ENCODE peak calls at places on chromosomes 16 and 17, in six cellular contexts. T, P, M, U, N and C are unnamed samples.

GRCh38 chr17:77129568-77130301 is 11.0 kb upstream of the SEC14L1 start:
- DNase-seq in T (no peak), P (no peak), M (no peak), U (no peak), N (no peak), C (no peak)

GRCh38 chr16:89026121-89026612 is 49.2 kb upstream of the CBFA2T3 start:
- DNase-seq in T (no peak), P (no peak), M (no peak), U (no peak), N (no peak), C (no peak)

GRCh38 chr17:55518549-55518948 is 7.3 kb upstream of the SMIM36 start:
- DNase-seq in T (no peak), P (no peak), M (no peak), U (no peak), N (no peak), C (no peak)

GRCh38 chr16:53775821-53776431 is 72.0 kb downstream of the FTO start:
- DNase-seq in T (peak; percentile 90), P (peak; percentile 38), M (peak; percentile 38), U (peak; percentile 14), N (no peak), C (no peak)

GRCh38 chr16:88464447-88465318 is 11.6 kb downstream of the ZFPM1 start:
- DNase-seq in T (no peak), P (no peak), M (no peak), U (no peak), N (no peak), C (no peak)

GRCh38 chr17:53088501-53088900 is 734.2 kb upstream of the KIF2B start:
- DNase-seq in T (no peak), P (no peak), M (no peak), U (no peak), N (no peak), C (no peak)

GRCh38 chr17:34166394-34166793 is 88.7 kb upstream of the CCL2 start:
- DNase-seq in T (no peak), P (no peak), M (no peak), U (no peak), N (no peak), C (peak; percentile 63)

GRCh38 chr16:8523932-8524331 is 66.4 kb downstream of the TMEM114 start:
- DNase-seq in T (no peak), P (no peak), M (no peak), U (no peak), N (no peak), C (no peak)

GRCh38 chr16:85838381-85838780 is 38.9 kb downstream of the COX4I1 start:
- DNase-seq in T (no peak), P (no peak), M (no peak), U (no peak), N (no peak), C (no peak)

GRCh38 chr17:43823350-43824084 is 9.4 kb downstream of the MPP3 start:
- DNase-seq in T (no peak), P (peak; percentile 30), M (no peak), U (peak; percentile 58), N (no peak), C (no peak)

GRCh38 chr17:72421128-72422092 is 300.6 kb downstream of the SOX9 start:
- DNase-seq in T (peak; percentile 74), P (peak; percentile 75), M (no peak), U (no peak), N (no peak), C (no peak)

GRCh38 chr16:28879261-28879840 is 1.1 kb downstream of the ATP2A1 start:
- DNase-seq in T (no peak), P (no peak), M (no peak), U (no peak), N (no peak), C (peak; percentile 62)

GRCh38 chr16:79995315-79995714 is 394.8 kb upstream of the MAF start:
- DNase-seq in T (no peak), P (no peak), M (no peak), U (no peak), N (no peak), C (no peak)

GRCh38 chr16:79993810-79994209 is 393.3 kb upstream of the MAF start:
- DNase-seq in T (no peak), P (peak; percentile 38), M (no peak), U (no peak), N (no peak), C (no peak)

GRCh38 chr16:79998143-79998542 is 397.6 kb upstream of the MAF start:
- DNase-seq in T (no peak), P (no peak), M (no peak), U (no peak), N (no peak), C (no peak)

GRCh38 chr16:79994413-79994812 is 393.9 kb upstream of the MAF start:
- DNase-seq in T (no peak), P (no peak), M (no peak), U (no peak), N (no peak), C (no peak)

DNA sequence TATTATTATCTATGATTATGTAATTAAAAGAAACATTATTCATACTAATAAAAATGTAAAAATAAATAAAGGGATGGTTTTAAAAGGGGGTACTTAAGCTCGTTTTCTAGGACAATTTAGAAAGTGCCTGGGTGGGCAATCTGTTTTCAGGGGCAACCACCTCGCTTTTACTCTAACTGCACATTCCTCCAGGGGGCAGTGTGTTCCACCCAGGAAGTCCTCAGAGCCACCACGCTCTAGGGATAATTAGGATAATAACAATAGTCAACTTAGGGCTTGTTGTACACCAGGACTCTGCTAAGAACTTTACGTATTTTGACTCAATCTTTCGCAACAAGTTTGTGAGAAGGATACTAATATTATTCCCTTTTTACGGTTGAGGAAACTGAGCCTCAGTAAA is 396.7 kb upstream of the MAF start:
- DNase-seq in T (no peak), P (peak; percentile 28), M (no peak), U (no peak), N (no peak), C (peak; percentile 26)
- TF ChIP-seq CTCF in T (peak; percentile 63), P (no peak), M (no peak), U (no peak), N (peak; percentile 22), C (peak; percentile 58)

DNA sequence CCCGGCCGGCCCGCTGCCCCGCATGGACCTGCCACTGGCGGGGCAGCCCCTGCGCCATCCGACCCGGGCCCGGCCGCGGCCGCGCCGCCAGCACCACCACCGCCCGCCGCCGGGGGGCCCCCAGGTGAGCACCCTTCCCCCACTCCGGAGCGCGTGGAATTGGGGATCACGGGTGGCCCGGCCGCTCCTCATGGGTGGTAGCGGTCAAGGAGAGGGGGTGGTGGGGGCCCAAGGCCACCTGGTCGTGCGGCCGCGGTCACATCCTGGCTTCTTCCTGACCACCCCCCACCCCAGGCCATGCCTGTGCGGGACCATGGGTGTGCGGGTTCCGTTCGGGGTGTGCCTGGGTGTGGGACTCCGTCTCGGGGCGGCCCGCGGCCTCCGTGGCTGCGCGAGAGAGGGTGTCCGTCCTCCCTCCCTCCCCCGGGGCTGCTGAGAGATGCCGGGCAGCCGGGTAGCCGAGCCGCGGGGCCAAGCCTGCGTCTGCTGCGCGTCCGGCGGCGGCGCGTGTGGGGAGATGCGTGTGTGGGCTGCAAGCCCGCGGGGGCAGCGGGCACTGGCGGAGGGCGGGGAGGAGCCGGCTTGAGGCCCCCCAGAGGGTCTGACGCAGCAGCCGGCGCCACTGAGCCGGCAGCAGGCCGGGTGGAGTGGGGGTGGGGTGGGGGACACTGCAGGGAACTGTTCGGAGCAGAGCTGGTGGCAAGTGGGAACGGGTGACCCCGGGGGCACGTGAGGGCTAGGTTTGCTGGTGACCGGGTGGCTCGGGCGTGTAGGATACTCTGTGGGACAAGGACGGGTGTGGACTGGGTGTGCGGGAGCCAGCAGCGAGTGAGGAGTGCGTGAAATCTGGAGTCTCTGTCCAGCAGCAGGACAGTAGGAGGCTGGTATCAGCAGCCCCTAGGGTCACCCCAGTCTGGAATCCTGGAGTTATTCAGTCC is 6.7 kb downstream of the ACD start:
- DNase-seq in T (no peak), P (no peak), M (no peak), U (peak; percentile 18), N (no peak), C (peak; percentile 62)
- TF ChIP-seq CTCF in T (no peak), P (no peak), M (no peak), U (no peak), N (no peak), C (peak; percentile 82)

DNA sequence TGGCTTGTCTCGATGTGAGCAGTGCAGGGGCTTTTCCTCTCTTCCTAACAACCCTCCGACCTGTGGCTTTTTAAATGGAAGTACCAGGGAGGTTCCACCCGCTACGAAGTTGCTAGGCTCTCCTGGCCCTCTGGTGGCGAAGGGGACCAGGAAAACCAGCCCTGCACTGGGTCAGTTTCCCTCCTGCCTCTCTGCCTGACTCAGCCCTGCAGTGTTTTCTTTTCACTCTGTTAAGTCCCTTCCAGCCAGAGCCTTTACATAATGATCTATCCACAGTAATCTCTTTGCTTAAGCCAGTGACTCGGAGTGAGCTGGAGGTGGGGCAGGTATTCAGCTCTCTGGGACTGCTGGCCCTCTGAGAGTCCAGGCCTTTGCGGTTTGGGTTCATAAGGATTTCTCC is 331.3 kb upstream of the EEF2KMT start:
- DNase-seq in T (no peak), P (peak; percentile 54), M (no peak), U (no peak), N (no peak), C (peak; percentile 33)
- TF ChIP-seq CTCF in T (no peak), P (no peak), M (no peak), U (no peak), N (no peak), C (no peak)

DNA sequence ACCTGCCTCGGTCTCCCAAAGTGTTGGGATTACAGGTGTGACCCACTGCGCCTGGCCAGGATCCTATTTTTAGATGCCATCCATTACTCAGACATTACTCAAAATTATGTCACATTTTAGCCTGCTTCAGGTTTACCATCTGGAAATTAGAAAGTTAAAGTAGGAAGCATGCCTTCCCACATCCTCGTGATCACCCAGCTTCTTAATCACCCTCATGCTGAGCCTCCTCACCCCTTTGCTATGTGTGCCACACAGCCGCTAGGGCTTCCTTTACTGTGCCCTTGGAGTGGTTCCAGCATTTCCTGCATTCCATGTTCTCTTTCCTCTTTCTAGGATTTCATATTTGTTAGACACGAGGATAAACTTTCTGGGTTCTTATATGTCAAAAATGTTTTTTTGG is 9.3 kb downstream of the ADORA2B start:
- DNase-seq in T (peak; percentile 54), P (no peak), M (no peak), U (no peak), N (no peak), C (no peak)
- TF ChIP-seq CTCF in T (no peak), P (no peak), M (no peak), U (no peak), N (no peak), C (no peak)

DNA sequence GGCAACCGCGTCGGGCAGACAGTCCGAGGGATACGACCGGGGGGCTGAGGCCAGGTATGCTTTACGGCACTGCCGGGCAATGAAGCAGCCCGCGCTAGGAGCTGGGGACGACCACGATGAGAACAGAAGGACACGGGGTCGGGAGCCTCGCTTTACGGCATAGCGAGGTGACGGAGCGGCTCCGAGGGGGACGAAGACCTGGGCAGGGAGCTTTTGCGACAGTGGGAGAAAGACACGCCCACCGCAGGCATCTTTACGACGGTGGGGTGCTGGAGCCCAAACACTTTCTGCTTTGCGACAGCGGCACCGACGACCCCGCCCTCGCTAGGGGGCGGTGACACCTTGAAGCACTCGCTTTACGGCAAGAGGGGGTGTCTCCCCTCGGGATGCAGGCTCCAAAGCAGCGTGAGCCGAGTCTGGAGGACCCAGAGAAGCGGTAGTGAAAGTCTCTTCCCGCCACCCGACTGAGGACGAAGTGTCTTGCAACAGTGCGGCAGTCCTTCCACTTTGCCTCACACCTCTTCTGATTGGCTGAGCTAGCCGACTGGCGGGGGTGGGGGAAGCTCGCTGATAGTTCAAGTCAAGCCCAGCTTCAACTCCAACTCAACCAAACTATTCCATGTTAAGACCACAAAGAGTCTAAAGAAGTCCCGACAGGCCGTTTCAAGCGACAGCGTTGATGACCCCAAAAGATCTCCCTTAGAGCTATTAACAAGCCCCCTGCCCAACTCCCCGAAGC is 394 bp upstream of the NEURL4 start:
- DNase-seq in T (peak; percentile 98), P (peak; percentile 100), M (peak; percentile 99), U (peak; percentile 98), N (peak; percentile 94), C (peak; percentile 96)
- TF ChIP-seq CTCF in T (no peak), P (no peak), M (no peak), U (no peak), N (peak; percentile 16), C (no peak)

GRCh38 chr16:13919330-13919682 is 648 bp upstream of the ERCC4 start:
- DNase-seq in T (no peak), P (peak; percentile 25), M (no peak), U (no peak), N (no peak), C (no peak)
- TF ChIP-seq CTCF in T (peak; percentile 41), P (no peak), M (no peak), U (no peak), N (no peak), C (no peak)